ENCODE peak calls at places on chromosome 10, in ten cellular contexts. One of them, this sample, is unnamed.

GRCh38 chr10:16847644-16848043 is 30.4 kb upstream of the RSU1 start:
- DNase-seq in fibroblast of mammary gland: peak
- DNase-seq in CD4-positive, alpha-beta T cell: no peak
- DNase-seq in Peyer's patch: no peak
- DNase-seq in ascending aorta: no peak
- DNase-seq in psoas muscle: no peak
- DNase-seq in adrenal gland: no peak
- DNase-seq in IMR-90: peak
- DNase-seq in neural progenitor cell: no peak
- DNase-seq in GM13976: no peak
- DNase-seq in this sample: no peak

GRCh38 chr10:3095373-3096139 is 28.2 kb downstream of the PFKP start:
- DNase-seq in adrenal gland: peak
- DNase-seq in psoas muscle: no peak
- DNase-seq in CD4-positive, alpha-beta T cell: no peak
- DNase-seq in fibroblast of mammary gland: peak
- DNase-seq in IMR-90: peak
- DNase-seq in neural progenitor cell: no peak
- DNase-seq in ascending aorta: no peak
- DNase-seq in Peyer's patch: peak
- DNase-seq in GM13976: peak
- DNase-seq in this sample: no peak

GRCh38 chr10:95637140-95637539 is 19.4 kb downstream of the ALDH18A1 start:
- DNase-seq in IMR-90: no peak
- DNase-seq in fibroblast of mammary gland: no peak
- DNase-seq in psoas muscle: no peak
- DNase-seq in Peyer's patch: no peak
- DNase-seq in CD4-positive, alpha-beta T cell: no peak
- DNase-seq in ascending aorta: no peak
- DNase-seq in GM13976: no peak
- DNase-seq in adrenal gland: no peak
- DNase-seq in neural progenitor cell: no peak
- DNase-seq in this sample: no peak

GRCh38 chr10:14173706-14174594 is 156.8 kb downstream of the FRMD4A start:
- DNase-seq in Peyer's patch: no peak
- DNase-seq in IMR-90: peak
- DNase-seq in fibroblast of mammary gland: no peak
- DNase-seq in neural progenitor cell: peak
- DNase-seq in ascending aorta: no peak
- DNase-seq in psoas muscle: no peak
- DNase-seq in CD4-positive, alpha-beta T cell: no peak
- DNase-seq in adrenal gland: no peak
- DNase-seq in GM13976: no peak
- DNase-seq in this sample: peak

GRCh38 chr10:128875955-128876354 is 591.1 kb upstream of the MGMT start:
- DNase-seq in psoas muscle: peak
- DNase-seq in neural progenitor cell: no peak
- DNase-seq in fibroblast of mammary gland: peak
- DNase-seq in IMR-90: no peak
- DNase-seq in Peyer's patch: no peak
- DNase-seq in CD4-positive, alpha-beta T cell: no peak
- DNase-seq in GM13976: no peak
- DNase-seq in ascending aorta: no peak
- DNase-seq in adrenal gland: no peak
- DNase-seq in this sample: no peak

GRCh38 chr10:113550365-113550764 is 2.5 kb upstream of the HABP2 start:
- DNase-seq in CD4-positive, alpha-beta T cell: no peak
- DNase-seq in fibroblast of mammary gland: peak
- DNase-seq in neural progenitor cell: no peak
- DNase-seq in ascending aorta: no peak
- DNase-seq in Peyer's patch: no peak
- DNase-seq in GM13976: no peak
- DNase-seq in adrenal gland: no peak
- DNase-seq in IMR-90: peak
- DNase-seq in psoas muscle: no peak
- DNase-seq in this sample: no peak

GRCh38 chr10:44668336-44668735 is 242.8 kb upstream of the TMEM72 start:
- DNase-seq in Peyer's patch: no peak
- DNase-seq in GM13976: no peak
- DNase-seq in CD4-positive, alpha-beta T cell: no peak
- DNase-seq in psoas muscle: no peak
- DNase-seq in IMR-90: no peak
- DNase-seq in fibroblast of mammary gland: no peak
- DNase-seq in neural progenitor cell: no peak
- DNase-seq in ascending aorta: no peak
- DNase-seq in adrenal gland: no peak
- DNase-seq in this sample: no peak

GRCh38 chr10:4319870-4320367 is 506.1 kb upstream of the AKR1E2 start:
- DNase-seq in IMR-90: no peak
- DNase-seq in fibroblast of mammary gland: no peak
- DNase-seq in neural progenitor cell: no peak
- DNase-seq in GM13976: no peak
- DNase-seq in CD4-positive, alpha-beta T cell: no peak
- DNase-seq in Peyer's patch: no peak
- DNase-seq in ascending aorta: no peak
- DNase-seq in adrenal gland: no peak
- DNase-seq in psoas muscle: no peak
- DNase-seq in this sample: no peak

GRCh38 chr10:4889959-4890358 is 64.0 kb downstream of the AKR1E2 start:
- DNase-seq in CD4-positive, alpha-beta T cell: no peak
- DNase-seq in IMR-90: no peak
- DNase-seq in GM13976: no peak
- DNase-seq in fibroblast of mammary gland: no peak
- DNase-seq in adrenal gland: no peak
- DNase-seq in neural progenitor cell: no peak
- DNase-seq in ascending aorta: no peak
- DNase-seq in psoas muscle: no peak
- DNase-seq in Peyer's patch: no peak
- DNase-seq in this sample: no peak

GRCh38 chr10:3889961-3890522 is 105.0 kb upstream of the KLF6 start:
- DNase-seq in CD4-positive, alpha-beta T cell: no peak
- DNase-seq in adrenal gland: no peak
- DNase-seq in Peyer's patch: no peak
- DNase-seq in psoas muscle: no peak
- DNase-seq in ascending aorta: no peak
- DNase-seq in fibroblast of mammary gland: peak
- DNase-seq in neural progenitor cell: no peak
- DNase-seq in IMR-90: peak
- DNase-seq in GM13976: no peak
- DNase-seq in this sample: no peak

GRCh38 chr10:127278001-127278400 is 81.6 kb upstream of the INSYN2A start:
- DNase-seq in CD4-positive, alpha-beta T cell: no peak
- DNase-seq in fibroblast of mammary gland: no peak
- DNase-seq in GM13976: no peak
- DNase-seq in ascending aorta: no peak
- DNase-seq in IMR-90: peak
- DNase-seq in psoas muscle: no peak
- DNase-seq in Peyer's patch: no peak
- DNase-seq in neural progenitor cell: no peak
- DNase-seq in adrenal gland: no peak
- DNase-seq in this sample: no peak

GRCh38 chr10:90530526-90530925 is 327.3 kb downstream of the HTR7 start:
- DNase-seq in GM13976: no peak
- DNase-seq in IMR-90: no peak
- DNase-seq in psoas muscle: no peak
- DNase-seq in fibroblast of mammary gland: peak
- DNase-seq in adrenal gland: no peak
- DNase-seq in ascending aorta: no peak
- DNase-seq in Peyer's patch: no peak
- DNase-seq in neural progenitor cell: no peak
- DNase-seq in CD4-positive, alpha-beta T cell: no peak
- DNase-seq in this sample: no peak

GRCh38 chr10:125722811-125723210 is 3.3 kb downstream of the EDRF1 start:
- DNase-seq in ascending aorta: no peak
- DNase-seq in adrenal gland: no peak
- DNase-seq in neural progenitor cell: no peak
- DNase-seq in IMR-90: no peak
- DNase-seq in fibroblast of mammary gland: no peak
- DNase-seq in Peyer's patch: no peak
- DNase-seq in psoas muscle: no peak
- DNase-seq in CD4-positive, alpha-beta T cell: no peak
- DNase-seq in GM13976: no peak
- DNase-seq in this sample: no peak

GRCh38 chr10:60955957-60956425 is 12.0 kb upstream of the RHOBTB1 start:
- DNase-seq in adrenal gland: no peak
- DNase-seq in Peyer's patch: no peak
- DNase-seq in CD4-positive, alpha-beta T cell: no peak
- DNase-seq in fibroblast of mammary gland: peak
- DNase-seq in IMR-90: peak
- DNase-seq in psoas muscle: no peak
- DNase-seq in GM13976: no peak
- DNase-seq in neural progenitor cell: no peak
- DNase-seq in ascending aorta: no peak
- DNase-seq in this sample: no peak

GRCh38 chr10:97572214-97572989 is at the start of gene ANKRD2:
- DNase-seq in CD4-positive, alpha-beta T cell: peak
- DNase-seq in IMR-90: peak
- DNase-seq in ascending aorta: no peak
- DNase-seq in neural progenitor cell: peak
- DNase-seq in GM13976: peak
- DNase-seq in Peyer's patch: peak
- DNase-seq in adrenal gland: peak
- DNase-seq in psoas muscle: peak
- DNase-seq in fibroblast of mammary gland: peak
- DNase-seq in this sample: peak
- TF ChIP-seq CTCF in CD4-positive, alpha-beta T cell: peak
- TF ChIP-seq CTCF in IMR-90: peak
- TF ChIP-seq CTCF in ascending aorta: peak
- TF ChIP-seq CTCF in neural progenitor cell: peak
- TF ChIP-seq CTCF in GM13976: peak
- TF ChIP-seq CTCF in Peyer's patch: peak
- TF ChIP-seq CTCF in adrenal gland: peak
- TF ChIP-seq CTCF in psoas muscle: peak
- TF ChIP-seq CTCF in fibroblast of mammary gland: peak
- TF ChIP-seq CTCF in this sample: peak

GRCh38 chr10:43137701-43137970 is 609 bp upstream of the CSGALNACT2 start:
- DNase-seq in adrenal gland: peak
- DNase-seq in Peyer's patch: peak
- DNase-seq in CD4-positive, alpha-beta T cell: no peak
- DNase-seq in fibroblast of mammary gland: peak
- DNase-seq in ascending aorta: no peak
- DNase-seq in neural progenitor cell: peak
- DNase-seq in GM13976: peak
- DNase-seq in IMR-90: peak
- DNase-seq in psoas muscle: peak
- DNase-seq in this sample: peak

GRCh38 chr10:43136432-43136831 is 1.8 kb upstream of the CSGALNACT2 start:
- DNase-seq in psoas muscle: no peak
- DNase-seq in adrenal gland: peak
- DNase-seq in CD4-positive, alpha-beta T cell: no peak
- DNase-seq in fibroblast of mammary gland: no peak
- DNase-seq in ascending aorta: no peak
- DNase-seq in GM13976: no peak
- DNase-seq in neural progenitor cell: no peak
- DNase-seq in IMR-90: no peak
- DNase-seq in Peyer's patch: no peak
- DNase-seq in this sample: no peak

GRCh38 chr10:43136995-43137700 is 1.1 kb upstream of the CSGALNACT2 start:
- DNase-seq in fibroblast of mammary gland: peak
- DNase-seq in psoas muscle: no peak
- DNase-seq in neural progenitor cell: no peak
- DNase-seq in IMR-90: peak
- DNase-seq in Peyer's patch: no peak
- DNase-seq in adrenal gland: peak
- DNase-seq in ascending aorta: no peak
- DNase-seq in GM13976: no peak
- DNase-seq in CD4-positive, alpha-beta T cell: no peak
- DNase-seq in this sample: no peak

GRCh38 chr10:43138757-43139241 is 554 bp downstream of the CSGALNACT2 start:
- DNase-seq in IMR-90: peak
- DNase-seq in adrenal gland: peak
- DNase-seq in Peyer's patch: peak
- DNase-seq in CD4-positive, alpha-beta T cell: peak
- DNase-seq in fibroblast of mammary gland: peak
- DNase-seq in GM13976: peak
- DNase-seq in neural progenitor cell: no peak
- DNase-seq in psoas muscle: no peak
- DNase-seq in ascending aorta: no peak
- DNase-seq in this sample: peak

DNA sequence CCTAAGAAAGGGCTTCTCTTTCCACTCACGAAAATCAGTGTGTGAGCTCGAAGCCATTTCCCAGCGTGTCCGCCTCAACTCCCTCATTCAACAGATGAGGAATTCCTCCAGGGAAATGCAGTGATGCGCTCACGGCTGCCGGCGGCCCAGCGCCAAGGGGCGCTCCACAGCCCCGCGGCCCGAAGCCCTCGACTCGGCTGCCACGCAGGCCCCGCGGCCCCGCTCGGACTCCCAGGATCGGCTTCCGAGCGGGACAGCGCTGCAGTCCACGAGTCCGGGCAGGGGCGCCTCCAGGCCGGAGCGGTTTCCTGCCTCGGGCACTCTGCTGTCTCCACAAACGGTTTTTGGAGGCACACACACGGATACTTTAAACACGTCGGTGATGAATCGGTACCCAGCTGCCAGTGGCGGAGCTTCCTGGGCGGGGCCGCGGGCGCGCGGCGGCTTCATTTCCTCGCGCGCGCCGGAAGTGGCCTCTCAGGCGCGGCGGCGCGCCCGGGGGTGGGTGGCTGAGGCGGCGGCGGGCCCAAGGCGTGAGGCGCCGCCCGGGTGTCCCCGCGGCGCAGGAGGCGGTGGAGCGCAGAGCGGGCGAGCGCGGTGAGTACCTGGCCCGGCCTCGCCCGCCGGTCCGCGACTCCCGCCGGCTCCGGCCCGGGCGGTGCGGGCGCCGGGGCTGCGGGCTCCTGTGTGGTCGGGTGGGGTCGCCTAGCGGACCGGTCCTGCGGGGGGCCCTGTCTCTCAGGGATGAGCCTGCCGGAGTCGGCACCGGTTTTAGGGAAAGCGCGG is at the start of gene CSGALNACT2:
- DNase-seq in fibroblast of mammary gland: peak
- DNase-seq in GM13976: peak
- DNase-seq in neural progenitor cell: peak
- DNase-seq in Peyer's patch: peak
- DNase-seq in CD4-positive, alpha-beta T cell: peak
- DNase-seq in ascending aorta: peak
- DNase-seq in adrenal gland: peak
- DNase-seq in IMR-90: peak
- DNase-seq in psoas muscle: peak
- DNase-seq in this sample: peak
- TF ChIP-seq CTCF in fibroblast of mammary gland: no peak
- TF ChIP-seq CTCF in GM13976: no peak
- TF ChIP-seq CTCF in neural progenitor cell: no peak
- TF ChIP-seq CTCF in Peyer's patch: no peak
- TF ChIP-seq CTCF in CD4-positive, alpha-beta T cell: no peak
- TF ChIP-seq CTCF in ascending aorta: no peak
- TF ChIP-seq CTCF in adrenal gland: no peak
- TF ChIP-seq CTCF in IMR-90: peak
- TF ChIP-seq CTCF in psoas muscle: no peak
- TF ChIP-seq CTCF in this sample: no peak

GRCh38 chr10:47309403-47310089 is 9.5 kb downstream of the GDF10 start:
- DNase-seq in GM13976: no peak
- DNase-seq in Peyer's patch: no peak
- DNase-seq in neural progenitor cell: peak
- DNase-seq in adrenal gland: no peak
- DNase-seq in IMR-90: no peak
- DNase-seq in CD4-positive, alpha-beta T cell: no peak
- DNase-seq in fibroblast of mammary gland: no peak
- DNase-seq in psoas muscle: no peak
- DNase-seq in ascending aorta: no peak
- DNase-seq in this sample: no peak
- TF ChIP-seq CTCF in GM13976: no peak
- TF ChIP-seq CTCF in Peyer's patch: peak
- TF ChIP-seq CTCF in neural progenitor cell: peak
- TF ChIP-seq CTCF in adrenal gland: no peak
- TF ChIP-seq CTCF in IMR-90: peak
- TF ChIP-seq CTCF in CD4-positive, alpha-beta T cell: no peak
- TF ChIP-seq CTCF in fibroblast of mammary gland: peak
- TF ChIP-seq CTCF in psoas muscle: no peak
- TF ChIP-seq CTCF in ascending aorta: no peak
- TF ChIP-seq CTCF in this sample: peak

GRCh38 chr10:30186371-30186875 is 127.0 kb upstream of the JCAD start:
- DNase-seq in IMR-90: no peak
- DNase-seq in neural progenitor cell: peak
- DNase-seq in adrenal gland: peak
- DNase-seq in fibroblast of mammary gland: peak
- DNase-seq in psoas muscle: no peak
- DNase-seq in ascending aorta: no peak
- DNase-seq in CD4-positive, alpha-beta T cell: no peak
- DNase-seq in GM13976: no peak
- DNase-seq in Peyer's patch: peak
- DNase-seq in this sample: no peak
- TF ChIP-seq CTCF in IMR-90: peak
- TF ChIP-seq CTCF in neural progenitor cell: no peak
- TF ChIP-seq CTCF in adrenal gland: peak
- TF ChIP-seq CTCF in fibroblast of mammary gland: peak
- TF ChIP-seq CTCF in psoas muscle: no peak
- TF ChIP-seq CTCF in ascending aorta: no peak
- TF ChIP-seq CTCF in CD4-positive, alpha-beta T cell: no peak
- TF ChIP-seq CTCF in GM13976: no peak
- TF ChIP-seq CTCF in Peyer's patch: no peak
- TF ChIP-seq CTCF in this sample: no peak

This sample was measured in glutamatergic neuron.